ENCODE peak calls at places on chromosomes 11 and 22, in five cellular contexts. B is adipocyte; G is Panc1; Q is activated CD8-positive, alpha-beta T cell treated with anti-CD3 and anti-CD28 coated beads for 36 hours; A is EH. W is an unnamed sample.

GRCh38 chr11:43574949-43575915 is 105.3 kb upstream of the HSD17B12 start:
- DNase-seq in B (peak), G (no peak), Q (peak), A (peak), W (peak)

GRCh38 chr11:40118780-40119179 is 1340.7 kb downstream of the LRRC4C start:
- DNase-seq in B (no peak), G (no peak), Q (no peak), A (no peak), W (no peak)

GRCh38 chr11:30016588-30017363 is at the start of gene KCNA4:
- DNase-seq in B (peak), G (no peak), Q (no peak), A (no peak), W (no peak)

GRCh38 chr11:96200243-96200642 is 142.8 kb downstream of the MAML2 start:
- DNase-seq in B (peak), G (no peak), Q (no peak), A (peak), W (no peak)

GRCh38 chr11:79973701-79974626 is 533.1 kb upstream of the TENM4 start:
- DNase-seq in B (peak), G (no peak), Q (no peak), A (peak), W (no peak)

GRCh38 chr11:107184936-107185335 is 166.7 kb upstream of the GUCY1A2 start:
- DNase-seq in B (no peak), G (no peak), Q (no peak), A (no peak), W (no peak)

GRCh38 chr11:47856186-47856585 is 8.0 kb upstream of the NUP160 start:
- DNase-seq in B (no peak), G (no peak), Q (no peak), A (no peak), W (no peak)

GRCh38 chr11:129992161-129992944 is 10.3 kb downstream of the PRDM10 start:
- DNase-seq in B (no peak), G (no peak), Q (peak), A (peak), W (peak)

GRCh38 chr22:40043793-40044101 is 49.0 kb downstream of the FAM83F start:
- DNase-seq in B (no peak), G (no peak), Q (no peak), A (no peak), W (no peak)

GRCh38 chr11:43021466-43021865 is 290.3 kb upstream of the API5 start:
- DNase-seq in B (no peak), G (no peak), Q (peak), A (no peak), W (no peak)

GRCh38 chr22:29912605-29913398 is 29.8 kb downstream of the MTMR3 start:
- DNase-seq in B (peak), G (no peak), Q (no peak), A (peak), W (no peak)

W was measured in CD4-positive, alpha-beta memory T cell.